ENCODE peak calls at places on chromosome 13, in eight cellular contexts. S is mucosa of descending colon; E is stimulated activated CD4-positive, alpha-beta T cell treated with anti-CD3 and anti-CD28 coated beads, Interleukin-1b, Interleukin-23, amount 100 ng/mL, for 24 hours; R is stimulated activated CD8-positive, alpha-beta memory T cell treated with anti-CD3 and anti-CD28 coated beads, Interleukin-15, amount 100 ng/mL, for 4 hours; V is GM23338; J is upper lobe of left lung; Y is endothelial cell; W is activated naive CD4-positive, alpha-beta T cell treated with Interleukin-2 at 50 U/mL for 16 hours. F is an unnamed sample.
A peak's percentile ranks its signal among the peaks of the same experiment; 100 is the strongest.

GRCh38 chr13:85314686-85315085 is 484.5 kb downstream of the SLITRK6 start:
- DNase-seq in S (no peak), R (no peak), Y (no peak), E (no peak), J (no peak), W (no peak), V (no peak), F (no peak)

GRCh38 chr13:94706854-94707399 is 5.4 kb downstream of the SOX21 start:
- DNase-seq in J (no peak), V (peak; percentile 54), S (no peak), Y (no peak), W (no peak), E (no peak), R (no peak), F (no peak)

GRCh38 chr13:24619302-24619701 is 60.9 kb upstream of the ATP12A start:
- DNase-seq in J (no peak), Y (no peak), S (no peak), W (no peak), R (no peak), V (no peak), E (no peak), F (no peak)

GRCh38 chr13:86563308-86563707 is 764.1 kb upstream of the SLITRK6 start:
- DNase-seq in J (no peak), S (no peak), Y (no peak), R (no peak), W (no peak), V (no peak), E (no peak), F (no peak)

GRCh38 chr13:95533545-95534135 is 18.9 kb upstream of the CLDN10 start:
- DNase-seq in Y (peak; percentile 38), E (no peak), V (peak; percentile 64), R (no peak), S (no peak), J (no peak), W (no peak), F (no peak)

GRCh38 chr13:99811067-99811715 is 160.4 kb downstream of the ZIC5 start:
- DNase-seq in W (no peak), V (no peak), J (no peak), S (no peak), E (no peak), Y (no peak), R (no peak), F (no peak)

GRCh38 chr13:106919093-106919492 is 351.2 kb upstream of the ARGLU1 start:
- DNase-seq in J (no peak), V (no peak), R (no peak), W (no peak), S (no peak), Y (peak; percentile 17), E (no peak), F (no peak)

GRCh38 chr13:52344108-52344507 is 61.9 kb downstream of the THSD1 start:
- DNase-seq in E (no peak), V (no peak), Y (no peak), R (no peak), S (no peak), W (no peak), J (no peak), F (no peak)

GRCh38 chr13:45179428-45179827 is 21.4 kb downstream of the KCTD4 start:
- DNase-seq in V (no peak), S (no peak), J (no peak), R (no peak), Y (no peak), E (no peak), W (no peak), F (no peak)

GRCh38 chr13:61575941-61576340 is 160.3 kb upstream of the PCDH20 start:
- DNase-seq in V (no peak), J (no peak), S (no peak), E (no peak), W (no peak), Y (no peak), R (no peak), F (no peak)

GRCh38 chr13:67464154-67464553 is 234.0 kb upstream of the PCDH9 start:
- DNase-seq in J (no peak), S (no peak), E (no peak), Y (no peak), W (no peak), V (no peak), R (no peak), F (no peak)

GRCh38 chr13:50626031-50626643 is 217.4 kb downstream of the DLEU7 start:
- DNase-seq in V (no peak), E (no peak), S (no peak), R (no peak), Y (no peak), W (no peak), J (peak; percentile 38), F (no peak)

GRCh38 chr13:95292622-95293021 is 8.6 kb downstream of the ABCC4 start:
- DNase-seq in R (no peak), E (no peak), S (no peak), Y (no peak), V (no peak), J (no peak), W (no peak), F (no peak)

GRCh38 chr13:24802074-24802473 is 38.1 kb downstream of the RNF17 start:
- DNase-seq in E (no peak), V (no peak), Y (no peak), R (no peak), W (no peak), S (no peak), J (no peak), F (no peak)

GRCh38 chr13:51549050-51549449 is 35.2 kb upstream of the WDFY2 start:
- DNase-seq in E (no peak), J (peak; percentile 65), W (no peak), S (no peak), R (no peak), V (no peak), Y (no peak), F (no peak)

GRCh38 chr13:36088001-36088400 is 43.2 kb downstream of the DCLK1 start:
- DNase-seq in Y (no peak), W (no peak), V (no peak), S (no peak), E (no peak), J (no peak), R (no peak), F (no peak)

GRCh38 chr13:46469064-46469463 is 82.0 kb upstream of the RUBCNL start:
- DNase-seq in Y (no peak), V (no peak), J (no peak), E (no peak), R (no peak), S (no peak), W (no peak), F (no peak)

GRCh38 chr13:73334459-73334858 is 275.7 kb downstream of the KLF5 start:
- DNase-seq in R (no peak), Y (no peak), E (no peak), W (no peak), S (no peak), V (no peak), J (no peak), F (no peak)

GRCh38 chr13:50664961-50665360 is 178.5 kb downstream of the DLEU7 start:
- DNase-seq in R (no peak), S (no peak), V (no peak), Y (no peak), E (no peak), W (no peak), J (no peak), F (no peak)